ENCODE peak calls at places on chromosomes 2 and 18, in five cellular contexts. W, M, S, T and D are unnamed samples.

GRCh38 chr18:49585781-49586663 is 24.2 kb downstream of the LIPG start:
- DNase-seq in S (no peak), W (no peak), T (no peak), M (no peak), D (no peak)

GRCh38 chr2:134727385-134727784 is 8.6 kb upstream of the TMEM163 start:
- DNase-seq in M (peak), S (no peak), W (peak), T (peak), D (peak)

GRCh38 chr2:235444101-235444597 is 49.7 kb upstream of the AGAP1 start:
- DNase-seq in W (no peak), T (no peak), M (no peak), S (no peak), D (no peak)

GRCh38 chr2:174830561-174830960 is 66.3 kb upstream of the CHRNA1 start:
- DNase-seq in M (no peak), S (no peak), T (no peak), W (no peak), D (no peak)

GRCh38 chr18:8990276-8991031 is 112.0 kb upstream of the NDUFV2 start:
- DNase-seq in M (peak), S (peak), W (no peak), T (peak), D (no peak)

GRCh38 chr2:219475697-219476604 is 22.7 kb upstream of the GMPPA start:
- DNase-seq in M (peak), S (peak), T (peak), W (peak), D (peak)

GRCh38 chr2:222362336-222362735 is 62.0 kb upstream of the SGPP2 start:
- DNase-seq in S (no peak), W (peak), T (no peak), M (peak), D (no peak)

GRCh38 chr2:65999790-66000189 is 435.1 kb upstream of the MEIS1 start:
- DNase-seq in S (no peak), M (no peak), T (no peak), W (no peak), D (no peak)

GRCh38 chr2:25349397-25349796 is 7.7 kb upstream of the DNMT3A start:
- DNase-seq in T (peak), S (peak), W (peak), M (peak), D (peak)

GRCh38 chr2:197010200-197011020 is 83.9 kb upstream of the PGAP1 start:
- DNase-seq in S (no peak), W (no peak), T (no peak), M (peak), D (no peak)

GRCh38 chr2:174606336-174606735 is 8.7 kb upstream of the WIPF1 start:
- DNase-seq in S (peak), T (peak), M (peak), W (peak), D (peak)

GRCh38 chr18:75158465-75159237 is 50.3 kb downstream of the PTGR3 start:
- DNase-seq in T (no peak), M (no peak), S (no peak), W (no peak), D (no peak)

GRCh38 chr2:215812966-215813365 is 200.4 kb downstream of the MREG start:
- DNase-seq in T (peak), M (peak), S (peak), W (peak), D (peak)

GRCh38 chr18:41378628-41379027 is 576.4 kb upstream of the PIK3C3 start:
- DNase-seq in S (peak), T (peak), W (peak), M (peak), D (peak)

GRCh38 chr2:147451902-147452515 is 392.8 kb upstream of the ACVR2A start:
- DNase-seq in M (no peak), W (no peak), T (no peak), S (no peak), D (no peak)

GRCh38 chr18:44731866-44732555 is 51.3 kb downstream of the SETBP1 start:
- DNase-seq in T (peak), M (no peak), W (no peak), S (peak), D (no peak)

GRCh38 chr18:70376914-70377258 is 88.0 kb downstream of the SOCS6 start:
- DNase-seq in S (no peak), T (no peak), M (no peak), W (no peak), D (no peak)

GRCh38 chr2:63054812-63055509 is 4.3 kb downstream of the OTX1 start:
- DNase-seq in S (no peak), M (no peak), W (no peak), T (no peak), D (no peak)

DNA sequence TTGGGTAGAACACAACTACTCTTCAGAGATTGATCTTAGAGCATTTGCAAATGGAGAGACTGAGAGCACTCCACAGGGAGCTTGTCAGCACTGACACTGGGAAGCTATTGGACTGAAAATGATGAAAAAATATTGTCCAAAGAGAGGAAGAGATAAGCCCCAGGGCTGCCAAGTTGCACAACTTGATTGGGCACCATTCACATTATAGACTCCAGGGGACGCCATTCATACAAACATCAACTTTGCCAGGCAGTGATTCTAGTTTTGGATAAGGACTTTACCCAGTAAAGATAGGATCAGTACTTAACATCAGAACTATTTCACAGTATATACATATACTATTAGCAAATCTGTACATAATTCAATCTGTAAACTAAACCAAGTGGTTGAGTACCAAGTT is 79.6 kb upstream of the MYCN start:
- DNase-seq in T (no peak), S (no peak), W (no peak), M (no peak), D (no peak)
- TF ChIP-seq CTCF in T (no peak), S (no peak), W (no peak), M (no peak), D (no peak)

GRCh38 chr2:38037757-38038615 is 38.0 kb downstream of the CYP1B1 start:
- DNase-seq in M (peak), T (peak), W (peak), S (peak), D (peak)
- H3K4me3 ChIP-seq in M (peak), T (peak), W (peak), S (peak), D (peak)

GRCh38 chr2:153477096-153477555 is 1.4 kb downstream of the RPRM start:
- DNase-seq in W (no peak), S (no peak), T (no peak), M (no peak), D (peak)

GRCh38 chr2:153479527-153479926 is 965 bp upstream of the RPRM start:
- DNase-seq in M (no peak), T (peak), W (no peak), S (no peak), D (no peak)

GRCh38 chr2:153477641-153478288 is 797 bp downstream of the RPRM start:
- DNase-seq in T (no peak), S (no peak), M (no peak), W (no peak), D (no peak)

GRCh38 chr2:153476491-153477095 is 2.0 kb downstream of the RPRM start:
- DNase-seq in T (no peak), S (no peak), M (no peak), W (no peak), D (no peak)

GRCh38 chr2:153478289-153479261 is at the start of gene RPRM:
- DNase-seq in T (peak), M (peak), W (peak), S (peak), D (peak)
- TF ChIP-seq CTCF in T (peak), M (peak), W (peak), S (peak), D (peak)

GRCh38 chr2:191979221-191979730 is 132.4 kb upstream of the CAVIN2 start:
- DNase-seq in W (no peak), M (no peak), T (peak), S (no peak), D (no peak)

GRCh38 chr2:191985740-191986139 is 138.9 kb upstream of the CAVIN2 start:
- DNase-seq in M (no peak), S (no peak), T (no peak), W (no peak), D (no peak)

GRCh38 chr2:191983186-191983585 is 136.3 kb upstream of the CAVIN2 start:
- DNase-seq in W (no peak), T (no peak), M (no peak), S (no peak), D (no peak)

GRCh38 chr2:191977754-191978153 is 130.9 kb upstream of the CAVIN2 start:
- DNase-seq in M (no peak), T (peak), S (peak), W (no peak), D (no peak)

GRCh38 chr2:191983591-191983990 is 136.7 kb upstream of the CAVIN2 start:
- DNase-seq in W (no peak), S (no peak), M (no peak), T (no peak), D (no peak)
- H3K4me3 ChIP-seq in W (no peak), S (no peak), M (no peak), T (no peak), D (no peak)

GRCh38 chr2:171244970-171245782 is 84.5 kb upstream of the TLK1 start:
- DNase-seq in W (peak), S (peak), T (peak), M (no peak), D (peak)
- TF ChIP-seq CTCF in W (no peak), S (no peak), T (peak), M (no peak), D (peak)

DNA sequence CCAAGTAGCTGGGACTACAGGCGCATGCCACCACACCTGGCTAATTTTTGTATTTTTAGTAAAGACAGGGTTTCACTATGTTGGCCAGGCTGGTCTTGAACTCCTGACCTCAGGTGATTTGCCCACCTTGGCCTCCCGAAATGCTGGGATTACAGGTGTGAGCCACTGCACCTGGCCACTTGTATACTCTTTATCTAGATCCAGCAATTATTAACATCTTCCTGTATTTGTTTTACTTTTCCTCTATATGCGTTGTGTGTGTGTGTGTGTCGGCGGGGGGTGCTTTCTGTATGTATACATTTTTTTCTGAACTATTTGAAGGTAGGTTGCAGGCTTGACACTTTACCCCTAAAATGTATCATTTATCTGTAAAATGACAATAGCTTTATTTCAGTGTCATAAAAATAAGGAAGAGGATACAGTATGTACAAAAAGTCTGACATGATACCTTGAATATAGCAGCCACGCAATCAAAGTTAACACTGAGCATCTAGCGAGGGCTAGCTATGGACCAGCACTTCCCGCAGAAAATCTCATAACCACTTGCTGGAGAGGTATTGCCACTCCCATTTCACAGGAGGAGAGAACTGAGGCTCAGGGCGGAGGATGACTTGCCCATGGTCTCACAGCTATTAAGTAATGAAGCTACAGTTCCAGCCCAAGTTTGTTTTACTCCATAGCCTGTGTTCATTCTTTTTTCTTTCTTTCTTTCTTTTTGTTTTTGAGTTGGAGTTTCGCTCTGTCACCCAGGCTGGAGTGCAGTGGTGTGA is 251.3 kb downstream of the MYCN start:
- DNase-seq in M (no peak), W (no peak), T (no peak), S (no peak), D (no peak)
- H3K4me3 ChIP-seq in M (no peak), W (no peak), T (no peak), S (no peak), D (no peak)